ENCODE peak calls at places on chromosomes 4 and X, in seven cellular contexts. One of them, this sample, is unnamed.

GRCh38 chr4:151204925-151205524 is 71.9 kb upstream of the PRSS48 start:
- DNase-seq in left ventricle myocardium inferior: no peak
- DNase-seq in endodermal cell: no peak
- DNase-seq in A549: no peak
- DNase-seq in psoas muscle: no peak
- DNase-seq in colonic mucosa: no peak
- DNase-seq in hepatocyte: peak; percentile 41
- DNase-seq in this sample: no peak

GRCh38 chr4:3290476-3290875 is 2.3 kb upstream of the RGS12 start:
- DNase-seq in left ventricle myocardium inferior: no peak
- DNase-seq in endodermal cell: no peak
- DNase-seq in A549: no peak
- DNase-seq in psoas muscle: peak; percentile 79
- DNase-seq in colonic mucosa: peak; percentile 22
- DNase-seq in hepatocyte: no peak
- DNase-seq in this sample: no peak

GRCh38 chrX:120697053-120697452 is 67.2 kb upstream of the C1GALT1C1 start:
- DNase-seq in left ventricle myocardium inferior: no peak
- DNase-seq in endodermal cell: no peak
- DNase-seq in A549: no peak
- DNase-seq in psoas muscle: no peak
- DNase-seq in colonic mucosa: no peak
- DNase-seq in hepatocyte: no peak
- DNase-seq in this sample: no peak

GRCh38 chr4:40736910-40737309 is 12.8 kb upstream of the NSUN7 start:
- DNase-seq in left ventricle myocardium inferior: no peak
- DNase-seq in endodermal cell: no peak
- DNase-seq in A549: peak; percentile 22
- DNase-seq in psoas muscle: no peak
- DNase-seq in colonic mucosa: no peak
- DNase-seq in hepatocyte: peak; percentile 28
- DNase-seq in this sample: no peak

GRCh38 chrX:124346064-124346876 is at the start of gene SH2D1A:
- DNase-seq in left ventricle myocardium inferior: no peak
- DNase-seq in endodermal cell: no peak
- DNase-seq in A549: no peak
- DNase-seq in psoas muscle: no peak
- DNase-seq in colonic mucosa: no peak
- DNase-seq in hepatocyte: no peak
- DNase-seq in this sample: no peak

GRCh38 chr4:4962928-4963327 is 56.3 kb downstream of the CYTL1 start:
- DNase-seq in left ventricle myocardium inferior: no peak
- DNase-seq in endodermal cell: no peak
- DNase-seq in A549: no peak
- DNase-seq in psoas muscle: no peak
- DNase-seq in colonic mucosa: no peak
- DNase-seq in hepatocyte: no peak
- DNase-seq in this sample: no peak

GRCh38 chr4:145195167-145195952 is 15.0 kb upstream of the OTUD4 start:
- DNase-seq in left ventricle myocardium inferior: no peak
- DNase-seq in endodermal cell: no peak
- DNase-seq in A549: no peak
- DNase-seq in psoas muscle: no peak
- DNase-seq in colonic mucosa: no peak
- DNase-seq in hepatocyte: peak; percentile 16
- DNase-seq in this sample: no peak

GRCh38 chr4:157222764-157223145 is 2.2 kb downstream of the GRIA2 start:
- DNase-seq in left ventricle myocardium inferior: no peak
- DNase-seq in endodermal cell: no peak
- DNase-seq in A549: no peak
- DNase-seq in psoas muscle: no peak
- DNase-seq in colonic mucosa: no peak
- DNase-seq in hepatocyte: no peak
- DNase-seq in this sample: no peak

GRCh38 chr4:113952452-113953029 is 26.9 kb downstream of the ARSJ start:
- DNase-seq in left ventricle myocardium inferior: no peak
- DNase-seq in endodermal cell: peak; percentile 80
- DNase-seq in A549: peak; percentile 12
- DNase-seq in psoas muscle: no peak
- DNase-seq in colonic mucosa: peak; percentile 55
- DNase-seq in hepatocyte: peak; percentile 62
- DNase-seq in this sample: no peak

GRCh38 chr4:1980561-1981041 is 28.2 kb downstream of the NELFA start:
- DNase-seq in left ventricle myocardium inferior: no peak
- DNase-seq in endodermal cell: no peak
- DNase-seq in A549: no peak
- DNase-seq in psoas muscle: no peak
- DNase-seq in colonic mucosa: peak; percentile 13
- DNase-seq in hepatocyte: no peak
- DNase-seq in this sample: no peak

GRCh38 chr4:54877006-54877405 is 219.2 kb downstream of the KIT start:
- DNase-seq in left ventricle myocardium inferior: no peak
- DNase-seq in endodermal cell: no peak
- DNase-seq in A549: no peak
- DNase-seq in psoas muscle: no peak
- DNase-seq in colonic mucosa: no peak
- DNase-seq in hepatocyte: no peak
- DNase-seq in this sample: no peak

GRCh38 chr4:184066584-184067300 is 150.9 kb downstream of the ENPP6 start:
- DNase-seq in left ventricle myocardium inferior: no peak
- DNase-seq in endodermal cell: no peak
- DNase-seq in A549: no peak
- DNase-seq in psoas muscle: no peak
- DNase-seq in colonic mucosa: peak; percentile 44
- DNase-seq in hepatocyte: peak; percentile 24
- DNase-seq in this sample: no peak

GRCh38 chr4:168776382-168776781 is 233.7 kb downstream of the CBR4 start:
- DNase-seq in left ventricle myocardium inferior: no peak
- DNase-seq in endodermal cell: no peak
- DNase-seq in A549: no peak
- DNase-seq in psoas muscle: no peak
- DNase-seq in colonic mucosa: no peak
- DNase-seq in hepatocyte: no peak
- DNase-seq in this sample: no peak

GRCh38 chr4:131613086-131613823 is 1535.8 kb upstream of the PCDH10 start:
- DNase-seq in left ventricle myocardium inferior: no peak
- DNase-seq in endodermal cell: no peak
- DNase-seq in A549: no peak
- DNase-seq in psoas muscle: no peak
- DNase-seq in colonic mucosa: no peak
- DNase-seq in hepatocyte: no peak
- DNase-seq in this sample: no peak

GRCh38 chrX:18981124-18981807 is 2.6 kb downstream of the PHKA2 start:
- DNase-seq in left ventricle myocardium inferior: no peak
- DNase-seq in endodermal cell: no peak
- DNase-seq in A549: no peak
- DNase-seq in psoas muscle: no peak
- DNase-seq in colonic mucosa: no peak
- DNase-seq in hepatocyte: no peak
- DNase-seq in this sample: no peak

GRCh38 chrX:121579016-121579760 is 531.8 kb downstream of the GLUD2 start:
- DNase-seq in left ventricle myocardium inferior: no peak
- DNase-seq in endodermal cell: no peak
- DNase-seq in A549: no peak
- DNase-seq in psoas muscle: no peak
- DNase-seq in colonic mucosa: peak; percentile 26
- DNase-seq in hepatocyte: peak; percentile 29
- DNase-seq in this sample: no peak

GRCh38 chr4:13584481-13584880 is 40.2 kb upstream of the NKX3-2 start:
- DNase-seq in left ventricle myocardium inferior: no peak
- DNase-seq in endodermal cell: no peak
- DNase-seq in A549: no peak
- DNase-seq in psoas muscle: no peak
- DNase-seq in colonic mucosa: no peak
- DNase-seq in hepatocyte: no peak
- DNase-seq in this sample: no peak

GRCh38 chr4:2948895-2949781 is 14.1 kb downstream of the NOP14 start:
- DNase-seq in left ventricle myocardium inferior: no peak
- DNase-seq in endodermal cell: peak; percentile 77
- DNase-seq in A549: no peak
- DNase-seq in psoas muscle: peak; percentile 60
- DNase-seq in colonic mucosa: no peak
- DNase-seq in hepatocyte: peak; percentile 57
- DNase-seq in this sample: no peak

GRCh38 chr4:21451032-21451431 is 497.5 kb downstream of the KCNIP4 start:
- DNase-seq in left ventricle myocardium inferior: no peak
- DNase-seq in endodermal cell: no peak
- DNase-seq in A549: no peak
- DNase-seq in psoas muscle: no peak
- DNase-seq in colonic mucosa: no peak
- DNase-seq in hepatocyte: no peak
- DNase-seq in this sample: no peak

GRCh38 chr4:10853196-10853595 is 168.6 kb upstream of the CLNK start:
- DNase-seq in left ventricle myocardium inferior: no peak
- DNase-seq in endodermal cell: no peak
- DNase-seq in A549: no peak
- DNase-seq in psoas muscle: no peak
- DNase-seq in colonic mucosa: no peak
- DNase-seq in hepatocyte: no peak
- DNase-seq in this sample: no peak

GRCh38 chr4:148151797-148152196 is 290.4 kb downstream of the NR3C2 start:
- DNase-seq in left ventricle myocardium inferior: no peak
- DNase-seq in endodermal cell: no peak
- DNase-seq in A549: no peak
- DNase-seq in psoas muscle: no peak
- DNase-seq in colonic mucosa: no peak
- DNase-seq in hepatocyte: no peak
- DNase-seq in this sample: no peak

GRCh38 chr4:145930592-145930991 is 8.0 kb downstream of the ZNF827 start:
- DNase-seq in left ventricle myocardium inferior: peak; percentile 24
- DNase-seq in endodermal cell: no peak
- DNase-seq in A549: no peak
- DNase-seq in psoas muscle: no peak
- DNase-seq in colonic mucosa: no peak
- DNase-seq in hepatocyte: no peak
- DNase-seq in this sample: no peak

GRCh38 chrX:48580662-48581061 is 6.4 kb downstream of the RBM3 start:
- DNase-seq in left ventricle myocardium inferior: no peak
- DNase-seq in endodermal cell: no peak
- DNase-seq in A549: no peak
- DNase-seq in psoas muscle: no peak
- DNase-seq in colonic mucosa: no peak
- DNase-seq in hepatocyte: no peak
- DNase-seq in this sample: no peak

GRCh38 chr4:20391224-20391623 is 139.5 kb downstream of the SLIT2 start:
- DNase-seq in left ventricle myocardium inferior: no peak
- DNase-seq in endodermal cell: no peak
- DNase-seq in A549: no peak
- DNase-seq in psoas muscle: no peak
- DNase-seq in colonic mucosa: no peak
- DNase-seq in hepatocyte: no peak
- DNase-seq in this sample: no peak

GRCh38 chrX:147735364-147735763 is 176.4 kb upstream of the FMR1 start:
- DNase-seq in left ventricle myocardium inferior: no peak
- DNase-seq in endodermal cell: no peak
- DNase-seq in A549: no peak
- DNase-seq in psoas muscle: no peak
- DNase-seq in colonic mucosa: no peak
- DNase-seq in hepatocyte: peak; percentile 13
- DNase-seq in this sample: no peak

GRCh38 chr4:53932784-53933183 is 131.6 kb downstream of the CHIC2 start:
- DNase-seq in left ventricle myocardium inferior: no peak
- DNase-seq in endodermal cell: no peak
- DNase-seq in A549: no peak
- DNase-seq in psoas muscle: no peak
- DNase-seq in colonic mucosa: no peak
- DNase-seq in hepatocyte: no peak
- DNase-seq in this sample: no peak

GRCh38 chr4:143587703-143588102 is 74.2 kb downstream of the SMARCA5 start:
- DNase-seq in left ventricle myocardium inferior: no peak
- DNase-seq in endodermal cell: no peak
- DNase-seq in A549: no peak
- DNase-seq in psoas muscle: no peak
- DNase-seq in colonic mucosa: no peak
- DNase-seq in hepatocyte: no peak
- DNase-seq in this sample: no peak
- TF ChIP-seq CTCF in left ventricle myocardium inferior: peak; percentile 39
- TF ChIP-seq CTCF in endodermal cell: peak; percentile 33
- TF ChIP-seq CTCF in A549: no peak
- TF ChIP-seq CTCF in psoas muscle: peak; percentile 20
- TF ChIP-seq CTCF in colonic mucosa: no peak
- TF ChIP-seq CTCF in hepatocyte: peak; percentile 4
- TF ChIP-seq CTCF in this sample: no peak

GRCh38 chr4:47500776-47501175 is 15.7 kb downstream of the ATP10D start:
- DNase-seq in left ventricle myocardium inferior: no peak
- DNase-seq in endodermal cell: no peak
- DNase-seq in A549: no peak
- DNase-seq in psoas muscle: no peak
- DNase-seq in colonic mucosa: no peak
- DNase-seq in hepatocyte: no peak
- DNase-seq in this sample: no peak

GRCh38 chr4:47505666-47506065 is 20.6 kb downstream of the ATP10D start:
- DNase-seq in left ventricle myocardium inferior: no peak
- DNase-seq in endodermal cell: no peak
- DNase-seq in A549: no peak
- DNase-seq in psoas muscle: no peak
- DNase-seq in colonic mucosa: no peak
- DNase-seq in hepatocyte: no peak
- DNase-seq in this sample: no peak

GRCh38 chr4:47494124-47494430 is 9.0 kb downstream of the ATP10D start:
- DNase-seq in left ventricle myocardium inferior: no peak
- DNase-seq in endodermal cell: no peak
- DNase-seq in A549: no peak
- DNase-seq in psoas muscle: no peak
- DNase-seq in colonic mucosa: no peak
- DNase-seq in hepatocyte: no peak
- DNase-seq in this sample: no peak

GRCh38 chr4:47498899-47499298 is 13.8 kb downstream of the ATP10D start:
- DNase-seq in left ventricle myocardium inferior: no peak
- DNase-seq in endodermal cell: no peak
- DNase-seq in A549: no peak
- DNase-seq in psoas muscle: no peak
- DNase-seq in colonic mucosa: no peak
- DNase-seq in hepatocyte: no peak
- DNase-seq in this sample: no peak

GRCh38 chr4:47499705-47500104 is 14.6 kb downstream of the ATP10D start:
- DNase-seq in left ventricle myocardium inferior: no peak
- DNase-seq in endodermal cell: no peak
- DNase-seq in A549: no peak
- DNase-seq in psoas muscle: no peak
- DNase-seq in colonic mucosa: no peak
- DNase-seq in hepatocyte: no peak
- DNase-seq in this sample: no peak
- H3K27ac ChIP-seq in left ventricle myocardium inferior: peak overlapping the region; percentile 27
- H3K27ac ChIP-seq in endodermal cell: no peak overlapping the region
- H3K27ac ChIP-seq in A549: no peak overlapping the region
- H3K27ac ChIP-seq in psoas muscle: no peak overlapping the region
- H3K27ac ChIP-seq in colonic mucosa: no peak overlapping the region
- H3K27ac ChIP-seq in hepatocyte: no peak overlapping the region
- H3K27ac ChIP-seq in this sample: no peak overlapping the region

GRCh38 chrX:69551421-69552009 is 47.4 kb downstream of the NALF2 start:
- DNase-seq in left ventricle myocardium inferior: no peak
- DNase-seq in endodermal cell: no peak
- DNase-seq in A549: no peak
- DNase-seq in psoas muscle: no peak
- DNase-seq in colonic mucosa: no peak
- DNase-seq in hepatocyte: no peak
- DNase-seq in this sample: no peak
- H3K9me3 ChIP-seq in left ventricle myocardium inferior: no peaks in the 10 kb centered on the region
- H3K9me3 ChIP-seq in endodermal cell: no peaks in the 10 kb centered on the region
- H3K9me3 ChIP-seq in A549: no peaks in the 10 kb centered on the region
- H3K9me3 ChIP-seq in psoas muscle: no peaks in the 10 kb centered on the region
- H3K9me3 ChIP-seq in colonic mucosa: no peaks in the 10 kb centered on the region
- H3K9me3 ChIP-seq in hepatocyte: no peaks in the 10 kb centered on the region
- H3K9me3 ChIP-seq in this sample: no peaks in the 10 kb centered on the region

GRCh38 chr4:87505862-87506261 is 23.3 kb downstream of the SPARCL1 start:
- DNase-seq in left ventricle myocardium inferior: no peak
- DNase-seq in endodermal cell: peak; percentile 63
- DNase-seq in A549: no peak
- DNase-seq in psoas muscle: no peak
- DNase-seq in colonic mucosa: no peak
- DNase-seq in hepatocyte: no peak
- DNase-seq in this sample: no peak
- TF ChIP-seq CTCF in left ventricle myocardium inferior: no peak
- TF ChIP-seq CTCF in endodermal cell: peak; percentile 65
- TF ChIP-seq CTCF in A549: no peak
- TF ChIP-seq CTCF in psoas muscle: no peak
- TF ChIP-seq CTCF in colonic mucosa: no peak
- TF ChIP-seq CTCF in hepatocyte: no peak
- TF ChIP-seq CTCF in this sample: no peak

This sample was measured in right atrium auricular region.